ENCODE peak calls at places on chromosomes 16 and 17, in four cellular contexts. N is cardiac fibroblast, T is suprapubic skin, W is chondrocyte. K is an unnamed sample.

GRCh38 chr17:2689411-2690164 is 22.0 kb downstream of the CLUH start:
- DNase-seq in N (no peak), T (peak), W (peak), K (no peak)

GRCh38 chr17:35254107-35254802 is 11.4 kb downstream of the SLFN5 start:
- DNase-seq in N (peak), T (no peak), W (no peak), K (peak)

GRCh38 chr16:1428511-1428910 is 2.4 kb upstream of the PERCC1 start:
- DNase-seq in N (peak), T (no peak), W (no peak), K (peak)

GRCh38 chr17:15516150-15516549 is 47.1 kb downstream of the TVP23C start:
- DNase-seq in N (peak), T (no peak), W (no peak), K (peak)

GRCh38 chr16:11781773-11782172 is 15.3 kb downstream of the ZC3H7A start:
- DNase-seq in N (peak), T (no peak), W (no peak), K (peak)

GRCh38 chr16:88453621-88454314 is 688 bp downstream of the ZFPM1 start:
- DNase-seq in N (no peak), T (no peak), W (no peak), K (no peak)

GRCh38 chr16:11685844-11686618 is 17.8 kb downstream of the SNN start:
- DNase-seq in N (no peak), T (peak), W (peak), K (no peak)

GRCh38 chr17:43572368-43572980 is 26.3 kb upstream of the ETV4 start:
- DNase-seq in N (no peak), T (no peak), W (no peak), K (no peak)

GRCh38 chr16:3095869-3096268 is 3.2 kb downstream of the ZSCAN10 start:
- DNase-seq in N (peak), T (no peak), W (no peak), K (peak)

GRCh38 chr17:63834431-63835166 is 7.1 kb upstream of the FTSJ3 start:
- DNase-seq in N (peak), T (no peak), W (no peak), K (peak)

GRCh38 chr17:44848257-44848795 is 643 bp downstream of the HIGD1B start:
- DNase-seq in N (no peak), T (no peak), W (no peak), K (no peak)

GRCh38 chr17:28180449-28180848 is 138.0 kb downstream of the NLK start:
- DNase-seq in N (peak), T (no peak), W (no peak), K (no peak)

GRCh38 chr17:49132699-49133364 is at the start of gene B4GALNT2:
- DNase-seq in N (no peak), T (no peak), W (no peak), K (no peak)

GRCh38 chr17:31517524-31517923 is 126.0 kb downstream of the RAB11FIP4 start:
- DNase-seq in N (no peak), T (no peak), W (no peak), K (peak)

GRCh38 chr16:74936902-74937560 is 47.9 kb downstream of the WDR59 start:
- DNase-seq in N (peak), T (no peak), W (no peak), K (peak)

GRCh38 chr17:40090234-40091111 is 9.9 kb downstream of the NR1D1 start:
- DNase-seq in N (no peak), T (no peak), W (no peak), K (no peak)

GRCh38 chr16:48597563-48598392 is 12.2 kb downstream of the N4BP1 start:
- DNase-seq in N (peak), T (no peak), W (no peak), K (no peak)

GRCh38 chr16:46753015-46753414 is 4.9 kb upstream of the MYLK3 start:
- DNase-seq in N (no peak), T (no peak), W (no peak), K (no peak)

GRCh38 chr16:50271148-50272041 is 5.0 kb downstream of the ADCY7 start:
- DNase-seq in N (no peak), T (no peak), W (peak), K (no peak)

GRCh38 chr17:72863511-72864175 is 228.8 kb downstream of the SLC39A11 start:
- DNase-seq in N (no peak), T (no peak), W (no peak), K (no peak)

GRCh38 chr17:44628234-44629188 is 27.8 kb upstream of the MEIOC start:
- DNase-seq in N (no peak), T (no peak), W (no peak), K (no peak)

GRCh38 chr16:29839822-29840221 is 19.6 kb downstream of the MVP start:
- DNase-seq in N (no peak), T (no peak), W (no peak), K (no peak)

GRCh38 chr17:32731556-32732295 is 145.2 kb downstream of the MYO1D start:
- DNase-seq in N (no peak), T (no peak), W (no peak), K (no peak)

GRCh38 chr16:27431773-27432599 is 30.0 kb downstream of the IL21R start:
- DNase-seq in N (peak), T (peak), W (peak), K (peak)

DNA sequence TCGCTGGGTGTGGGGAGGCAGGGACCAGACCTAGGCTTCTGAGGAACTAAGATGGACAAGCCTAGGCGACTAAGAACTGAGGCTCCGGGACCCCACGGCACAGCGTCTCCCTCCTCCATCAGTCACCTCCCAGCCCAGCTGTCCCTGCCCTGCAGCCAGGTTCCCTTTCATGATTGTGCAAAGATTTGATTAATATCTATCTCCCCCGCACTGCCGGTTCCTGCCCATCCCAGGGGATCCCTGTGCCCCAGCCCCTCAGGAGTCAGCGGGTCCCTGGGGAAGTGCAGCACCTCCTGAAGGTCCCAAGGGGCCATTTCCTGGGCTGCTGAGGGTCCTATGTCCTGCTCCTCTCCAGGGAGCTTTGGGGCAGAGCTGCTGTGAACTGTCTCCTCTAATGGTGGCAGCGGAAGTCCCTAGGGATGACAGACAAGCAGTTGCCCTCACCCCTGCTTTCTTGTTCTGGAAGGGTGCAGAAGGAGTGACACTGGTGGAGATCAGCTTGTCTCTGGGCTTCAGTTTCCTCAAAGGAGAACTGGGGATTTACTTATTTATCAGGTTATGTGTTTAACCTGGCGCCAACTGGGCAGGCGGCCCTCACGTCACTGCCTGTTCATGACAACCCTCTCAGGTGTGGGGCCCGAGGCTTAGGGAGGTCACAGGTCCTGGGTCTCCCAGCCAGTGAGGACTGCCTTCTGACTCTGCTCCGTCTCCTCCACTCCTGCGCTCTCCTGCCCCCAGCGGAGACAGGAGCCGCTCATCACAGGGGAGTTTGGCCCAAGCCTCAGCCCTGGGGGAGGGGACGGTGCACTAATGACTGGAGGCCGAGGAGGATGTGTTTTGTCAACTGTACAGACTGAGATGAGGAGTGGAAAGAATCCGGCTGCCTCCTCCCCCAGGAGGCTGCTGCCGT is 1.9 kb upstream of the C16orf74 start:
- DNase-seq in N (peak), T (no peak), W (no peak), K (peak)
- TF ChIP-seq CTCF in N (peak), T (no peak), W (peak), K (no peak)

GRCh38 chr17:54968954-54969400 is 412 bp downstream of the STXBP4 start:
- DNase-seq in N (peak), T (no peak), W (no peak), K (no peak)

GRCh38 chr17:54969658-54970572 is 1.4 kb downstream of the STXBP4 start:
- DNase-seq in N (no peak), T (no peak), W (no peak), K (no peak)

GRCh38 chr17:54967621-54968258 is 714 bp downstream of the COX11 start:
- DNase-seq in N (peak), T (no peak), W (no peak), K (peak)

GRCh38 chr17:54971147-54971546 is 2.6 kb downstream of the STXBP4 start:
- DNase-seq in N (no peak), T (no peak), W (no peak), K (no peak)

GRCh38 chr17:54968259-54968953 is at the start of the genes COX11 and STXBP4:
- DNase-seq in N (peak), T (peak), W (peak), K (peak)
- TF ChIP-seq CTCF in N (peak), T (no peak), W (peak), K (peak)

DNA sequence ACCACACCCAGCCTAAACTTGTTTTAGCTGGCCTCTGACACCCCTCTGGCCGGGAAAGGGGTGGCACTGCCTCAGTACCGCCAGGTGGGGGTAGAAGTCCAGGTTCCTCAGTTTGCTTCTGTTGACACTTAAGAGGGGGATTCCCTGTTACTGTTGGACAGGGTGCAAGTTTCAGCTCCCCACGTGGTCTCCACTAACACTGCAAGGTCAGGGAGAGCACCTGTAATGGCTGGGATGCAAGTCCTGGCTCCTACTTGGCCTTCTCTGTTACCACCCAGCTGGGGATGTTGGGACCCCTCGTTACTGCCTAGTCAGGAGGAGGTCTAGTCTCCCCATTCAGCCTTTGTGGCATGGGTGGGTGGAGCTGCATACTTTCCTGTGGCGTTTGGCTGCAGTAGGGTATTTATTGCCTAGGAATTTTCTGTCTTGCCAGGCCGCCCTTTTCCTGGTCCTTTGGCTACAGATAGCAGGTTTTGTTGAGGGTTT is 10.6 kb upstream of the MFAP4 start:
- DNase-seq in N (no peak), T (peak), W (no peak), K (no peak)
- TF ChIP-seq CTCF in N (no peak), T (no peak), W (no peak), K (no peak)

DNA sequence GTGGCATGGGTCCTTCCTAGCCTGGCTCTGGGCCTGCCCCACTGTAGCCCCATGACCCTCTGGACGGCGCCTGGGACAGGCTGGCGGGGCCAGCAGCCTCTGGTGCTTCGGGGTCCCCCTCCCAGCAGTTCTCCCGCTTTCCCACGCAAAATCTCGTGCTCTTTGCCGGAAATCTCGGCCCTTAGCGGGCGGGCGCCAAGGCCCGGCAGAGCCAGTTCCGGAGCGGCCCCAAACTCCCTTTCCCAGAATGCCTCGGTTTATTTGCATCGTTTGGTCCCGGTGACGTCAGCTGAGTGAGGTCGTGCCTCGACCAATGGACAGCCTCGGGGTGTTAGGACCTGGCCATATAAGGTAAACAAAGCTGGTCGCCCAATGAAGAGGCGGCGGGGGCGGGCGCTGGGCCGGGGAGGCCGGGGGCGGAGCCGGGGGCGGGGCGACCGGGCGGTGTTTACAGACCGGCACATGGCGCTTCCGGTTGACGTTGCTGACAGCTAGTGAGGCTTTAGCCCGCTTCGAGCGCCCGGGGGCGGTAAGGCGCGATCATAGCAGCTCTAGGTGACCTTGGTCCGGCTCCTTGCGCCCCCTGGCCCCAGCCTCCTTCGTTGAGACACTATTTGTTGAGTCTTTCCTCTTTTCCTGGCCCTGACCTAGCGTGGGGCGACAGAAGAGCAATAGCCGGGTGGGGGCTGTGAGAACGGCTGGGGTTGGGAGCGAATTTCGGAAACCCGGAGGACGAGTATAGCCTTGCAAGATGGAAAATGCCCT is 1.5 kb upstream of the UBALD1 start:
- DNase-seq in N (peak), T (peak), W (peak), K (peak)
- TF ChIP-seq CTCF in N (peak), T (no peak), W (peak), K (peak)

GRCh38 chr17:82105882-82106696 is 8.1 kb upstream of the FASN start:
- DNase-seq in N (peak), T (peak), W (no peak), K (peak)

GRCh38 chr17:82108999-82109480 is 11.0 kb upstream of the FASN start:
- DNase-seq in N (no peak), T (no peak), W (no peak), K (no peak)

GRCh38 chr17:82106697-82107305 is 8.8 kb upstream of the FASN start:
- DNase-seq in N (no peak), T (no peak), W (no peak), K (no peak)

GRCh38 chr17:82108038-82108998 is 10.3 kb upstream of the FASN start:
- DNase-seq in N (no peak), T (no peak), W (no peak), K (no peak)

GRCh38 chr17:82107341-82107860 is 9.4 kb upstream of the FASN start:
- DNase-seq in N (no peak), T (no peak), W (no peak), K (no peak)
- TF ChIP-seq CTCF in N (peak), T (peak), W (peak), K (no peak)

DNA sequence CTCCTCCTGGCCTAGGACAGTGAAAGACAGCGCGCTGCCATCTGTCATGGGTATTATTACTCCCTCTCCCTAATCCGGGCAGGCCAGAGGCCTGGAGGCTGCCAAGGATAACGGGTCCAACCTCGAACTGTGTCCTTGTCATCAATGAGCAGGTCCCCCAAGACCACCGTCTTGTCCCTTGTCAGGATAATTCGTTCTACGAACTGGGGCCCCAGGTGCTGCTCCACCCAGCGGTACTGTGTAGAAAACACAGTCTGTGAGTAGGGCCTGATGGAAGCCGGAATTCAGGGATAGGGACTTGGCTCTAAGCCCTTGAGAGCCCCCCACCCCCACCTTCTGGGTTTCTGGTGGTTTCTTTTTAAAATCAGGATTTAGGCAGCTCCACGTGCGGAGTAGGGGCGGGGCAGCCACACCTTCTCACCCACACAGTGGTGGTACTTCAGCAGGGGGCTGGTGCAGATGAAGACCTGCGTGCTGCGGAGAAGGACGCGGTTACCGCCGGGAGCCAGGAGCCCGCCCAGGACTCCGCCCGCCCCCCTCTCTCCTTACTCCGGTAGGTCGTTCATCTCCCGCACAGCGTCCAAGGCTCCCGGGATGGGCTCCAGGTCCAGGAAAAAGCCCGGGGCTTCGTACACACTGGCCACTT is 787 bp downstream of the NT5C start:
- DNase-seq in N (peak), T (no peak), W (no peak), K (peak)
- TF ChIP-seq CTCF in N (peak), T (peak), W (peak), K (peak)

DNA sequence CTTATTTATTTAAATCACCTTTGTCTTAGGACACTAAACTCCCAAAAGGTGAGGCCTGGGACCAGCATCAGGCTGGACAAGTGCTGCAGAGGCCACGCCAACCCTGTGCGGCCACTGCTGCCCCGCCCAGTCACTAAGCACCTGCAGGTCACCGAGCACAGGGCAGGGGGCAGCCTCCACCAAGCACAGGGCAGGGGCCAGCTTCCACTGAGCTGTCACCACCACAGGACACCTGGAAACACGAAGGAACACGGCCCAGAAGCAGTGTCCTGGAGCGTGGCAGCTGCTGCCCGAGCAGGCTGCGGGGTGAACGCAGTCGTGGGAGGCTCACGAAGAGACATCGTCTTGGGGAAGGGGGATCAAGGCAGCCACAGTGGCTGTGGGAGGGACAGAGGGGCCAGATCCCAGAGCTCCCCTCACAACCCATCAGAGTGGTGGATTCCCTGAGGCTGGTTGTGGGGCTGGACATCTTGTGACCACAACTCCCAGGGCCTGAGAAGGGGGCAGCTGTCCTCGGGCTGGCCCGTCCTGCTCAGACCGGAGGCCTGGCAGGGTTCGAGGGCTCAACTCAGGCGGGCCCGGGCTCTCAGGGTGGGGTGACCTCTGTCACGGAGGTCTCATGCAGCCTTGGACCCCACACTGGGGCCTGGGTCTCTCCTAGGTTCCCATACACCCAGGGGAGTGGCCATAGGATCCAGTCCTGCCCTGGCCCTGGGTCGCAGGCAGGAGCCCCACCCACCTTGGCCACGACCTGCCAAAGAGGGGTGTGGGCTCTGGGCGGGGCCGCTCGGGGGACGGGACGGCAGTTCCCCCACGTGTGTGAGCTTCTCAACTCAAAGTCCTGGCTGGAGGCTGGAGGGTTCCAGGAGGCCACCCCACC is 18.7 kb downstream of the RAB40B start:
- DNase-seq in N (no peak), T (no peak), W (peak), K (no peak)
- TF ChIP-seq CTCF in N (no peak), T (no peak), W (no peak), K (no peak)

GRCh38 chr17:82836823-82837357 is 2.9 kb downstream of the ZNF750 start:
- DNase-seq in N (no peak), T (no peak), W (peak), K (no peak)
- TF ChIP-seq CTCF in N (no peak), T (no peak), W (peak), K (no peak)

GRCh38 chr17:78332991-78333390 is 26.9 kb downstream of the SOCS3 start:
- DNase-seq in N (no peak), T (no peak), W (no peak), K (no peak)

GRCh38 chr17:78327880-78328279 is 32.0 kb downstream of the SOCS3 start:
- DNase-seq in N (no peak), T (no peak), W (no peak), K (no peak)

GRCh38 chr17:78332530-78332929 is 27.3 kb downstream of the SOCS3 start:
- DNase-seq in N (no peak), T (no peak), W (no peak), K (no peak)

GRCh38 chr17:78330570-78331224 is 29.2 kb downstream of the SOCS3 start:
- DNase-seq in N (no peak), T (no peak), W (no peak), K (peak)

GRCh38 chr17:78329263-78330059 is 30.4 kb downstream of the SOCS3 start:
- DNase-seq in N (peak), T (no peak), W (no peak), K (peak)
- TF ChIP-seq CTCF in N (no peak), T (no peak), W (no peak), K (no peak)

GRCh38 chr16:81195907-81196534 is 42.5 kb upstream of the BCO1 start:
- DNase-seq in N (no peak), T (no peak), W (no peak), K (no peak)
- TF ChIP-seq CTCF in N (no peak), T (no peak), W (no peak), K (no peak)

K was measured in MCF 10A.